ENCODE peak calls at places on chromosomes 12 and 14, in eight cellular contexts. Z is B cell, B is suprapubic skin, S is fibroblast of pulmonary artery, M is GM20000, D is right lobe of liver, Y is HFFc6, L is stomach. E is an unnamed sample.

GRCh38 chr12:10584415-10584814 is 29.0 kb downstream of the MAGOHB start:
- DNase-seq in D (no peak), Y (no peak), Z (no peak), B (no peak), M (no peak), L (no peak), S (peak; percentile 24), E (no peak)

GRCh38 chr12:98939350-98939749 is 294.3 kb downstream of the APAF1 start:
- DNase-seq in S (peak; percentile 42), Z (no peak), B (no peak), M (no peak), L (no peak), Y (no peak), D (no peak), E (no peak)

GRCh38 chr14:81326451-81326850 is 73.7 kb downstream of the STON2 start:
- DNase-seq in L (no peak), Z (no peak), M (no peak), Y (no peak), B (no peak), D (no peak), S (no peak), E (no peak)

GRCh38 chr12:57215668-57216013 is 953 bp upstream of the NXPH4 start:
- DNase-seq in M (peak; percentile 77), B (no peak), L (no peak), Z (peak; percentile 76), Y (peak; percentile 17), D (no peak), S (no peak), E (peak; percentile 80)

GRCh38 chr14:34258318-34258717 is 203.7 kb downstream of the SPTSSA start:
- DNase-seq in Y (no peak), S (peak; percentile 41), D (no peak), L (no peak), B (no peak), M (no peak), Z (no peak), E (no peak)

GRCh38 chr14:29953501-29953900 is 25.9 kb upstream of the PRKD1 start:
- DNase-seq in Z (no peak), Y (no peak), D (no peak), B (no peak), L (no peak), M (no peak), S (no peak), E (no peak)

GRCh38 chr12:71725011-71725410 is 29.7 kb upstream of the RAB21 start:
- DNase-seq in D (no peak), Z (no peak), L (no peak), Y (no peak), M (no peak), B (no peak), S (no peak), E (no peak)

GRCh38 chr12:15700595-15700994 is 88.6 kb downstream of the EPS8 start:
- DNase-seq in M (peak; percentile 19), D (no peak), Z (no peak), B (no peak), L (no peak), Y (peak; percentile 89), S (peak; percentile 94), E (peak; percentile 15)

GRCh38 chr12:53381739-53382630 is 2.0 kb downstream of the SP1 start:
- DNase-seq in S (peak; percentile 80), Y (peak; percentile 72), Z (peak; percentile 21), D (no peak), L (peak; percentile 57), M (no peak), B (no peak), E (peak; percentile 29)

GRCh38 chr12:97642906-97643305 is 180.3 kb downstream of the RMST start:
- DNase-seq in D (no peak), M (no peak), B (no peak), Z (no peak), S (no peak), L (no peak), Y (no peak), E (no peak)

GRCh38 chr12:124125472-124125871 is 152.5 kb downstream of the ZNF664 start:
- DNase-seq in B (peak; percentile 34), Y (no peak), M (peak; percentile 66), S (no peak), L (no peak), D (no peak), Z (no peak), E (peak; percentile 75)

GRCh38 chr12:108724890-108725151 is 6.5 kb downstream of the CORO1C start:
- DNase-seq in M (no peak), Y (no peak), D (no peak), S (no peak), L (no peak), Z (no peak), B (no peak), E (no peak)

GRCh38 chr12:41981758-41982157 is 162.9 kb downstream of the GXYLT1 start:
- DNase-seq in Y (no peak), M (no peak), L (no peak), S (no peak), B (no peak), Z (no peak), D (no peak), E (no peak)

GRCh38 chr12:47079365-47079893 is at the start of gene PCED1B:
- DNase-seq in Y (peak; percentile 68), S (peak; percentile 84), B (peak; percentile 87), L (peak; percentile 70), Z (no peak), D (peak; percentile 81), M (peak; percentile 73), E (peak; percentile 53)

GRCh38 chr12:64679487-64679983 is 69.2 kb downstream of the RASSF3 start:
- DNase-seq in M (no peak), B (peak; percentile 87), Y (no peak), Z (no peak), L (peak; percentile 71), S (peak; percentile 78), D (no peak), E (no peak)

GRCh38 chr12:39764944-39765560 is 145.4 kb upstream of the ABCD2 start:
- DNase-seq in B (no peak), Y (peak; percentile 18), D (no peak), L (no peak), S (peak; percentile 75), M (peak; percentile 36), Z (no peak), E (peak; percentile 21)

GRCh38 chr14:44652640-44653039 is 145.6 kb upstream of the FSCB start:
- DNase-seq in L (no peak), B (no peak), D (no peak), Y (no peak), S (no peak), Z (no peak), M (no peak), E (no peak)

GRCh38 chr14:103736546-103737431 is 21.2 kb downstream of the ZFYVE21 start:
- DNase-seq in B (peak; percentile 79), S (no peak), M (no peak), L (no peak), D (peak; percentile 39), Z (no peak), Y (no peak), E (no peak)

GRCh38 chr14:103735815-103736545 is 20.4 kb downstream of the ZFYVE21 start:
- DNase-seq in Z (no peak), M (no peak), D (peak; percentile 39), B (peak; percentile 79), L (no peak), Y (no peak), S (no peak), E (no peak)

GRCh38 chr14:103735022-103735421 is 19.4 kb downstream of the ZFYVE21 start:
- DNase-seq in Y (no peak), B (no peak), M (no peak), S (no peak), Z (no peak), D (peak; percentile 47), L (no peak), E (no peak)

GRCh38 chr14:103734081-103734888 is 18.7 kb downstream of the ZFYVE21 start:
- DNase-seq in L (no peak), Y (no peak), S (no peak), B (no peak), D (no peak), M (no peak), Z (no peak), E (no peak)

DNA sequence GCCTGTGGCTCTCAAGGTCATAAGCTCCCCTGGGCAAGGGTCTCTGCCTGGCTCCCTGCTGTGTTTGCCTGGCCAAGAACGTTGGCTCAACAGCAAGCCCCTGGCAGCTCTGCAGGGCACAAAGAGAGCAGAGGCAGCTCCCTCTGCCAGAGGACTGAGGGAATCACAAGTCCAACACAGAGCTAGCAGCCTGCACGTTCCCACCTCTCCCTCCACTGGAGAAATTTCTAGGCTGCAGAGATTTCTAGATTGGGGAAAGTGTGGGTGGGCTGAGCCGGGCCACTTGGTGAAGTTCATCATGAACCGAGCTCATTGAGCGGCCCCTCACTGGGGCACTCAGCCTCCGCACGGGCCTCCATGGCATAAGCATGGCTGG is 19.8 kb downstream of the ZFYVE21 start:
- DNase-seq in L (no peak), Z (no peak), B (peak; percentile 74), D (no peak), S (no peak), Y (no peak), M (no peak), E (no peak)
- TF ChIP-seq CTCF in L (no peak), Z (no peak), B (no peak), D (no peak), S (no peak), Y (no peak), M (no peak), E (no peak)

GRCh38 chr14:96564389-96564788 is 62.2 kb downstream of the PAPOLA start:
- DNase-seq in Y (no peak), Z (no peak), S (peak; percentile 21), B (no peak), D (no peak), L (no peak), M (no peak), E (no peak)
- TF ChIP-seq CTCF in Y (peak; percentile 38), Z (no peak), S (peak; percentile 4), B (no peak), D (peak; percentile 26), L (no peak), M (no peak), E (no peak)

DNA sequence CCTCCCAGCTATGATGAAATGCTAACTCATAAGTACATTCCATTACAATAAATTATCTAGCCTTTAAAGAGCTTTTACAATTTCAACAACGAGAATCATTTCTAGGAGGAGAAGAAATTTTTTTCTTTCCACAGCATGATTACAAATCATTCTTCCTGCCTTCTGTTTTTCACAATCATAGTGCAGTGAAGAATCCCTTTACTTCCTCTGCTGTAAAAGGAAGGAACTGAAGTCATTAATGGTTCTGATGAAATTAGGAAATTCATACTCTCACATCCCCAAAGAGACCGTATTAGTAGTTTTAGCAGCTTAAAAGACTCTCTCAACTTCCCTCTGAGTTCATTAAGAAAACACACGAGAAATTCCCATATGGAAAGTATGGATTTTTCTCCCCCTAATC is 58.7 kb upstream of the KITLG start:
- DNase-seq in S (peak; percentile 74), D (no peak), L (no peak), Y (peak; percentile 25), M (no peak), B (no peak), Z (no peak), E (no peak)
- TF ChIP-seq CTCF in S (peak; percentile 17), D (no peak), L (no peak), Y (no peak), M (no peak), B (no peak), Z (no peak), E (no peak)

DNA sequence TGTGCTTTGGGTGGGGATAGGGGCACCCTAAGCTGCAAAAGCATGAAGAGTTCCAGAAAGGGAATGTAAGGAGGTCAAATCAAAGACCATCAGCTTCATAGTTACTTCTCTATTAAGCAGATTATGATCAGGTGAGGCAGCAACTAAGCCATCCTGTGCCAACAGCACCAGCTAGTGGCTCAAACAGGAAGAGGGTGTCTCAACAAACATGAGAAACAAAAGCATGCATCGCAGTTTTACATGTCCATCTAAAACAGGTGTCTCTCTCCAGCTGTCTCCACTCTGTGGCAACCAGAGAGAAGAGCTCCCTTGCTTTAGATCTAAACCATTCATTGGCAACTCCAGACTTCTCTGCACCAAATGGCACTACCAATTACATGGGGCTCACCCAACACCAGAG is 52.9 kb downstream of the ACTN1 start:
- DNase-seq in L (no peak), D (no peak), Y (no peak), M (no peak), Z (no peak), S (peak; percentile 33), B (no peak), E (no peak)
- TF ChIP-seq CTCF in L (no peak), D (peak; percentile 28), Y (peak; percentile 74), M (no peak), Z (no peak), S (peak; percentile 56), B (no peak), E (peak; percentile 16)